ENCODE peak calls at places on chromosomes 4 and X, in five cellular contexts. S, O, W, J and X are unnamed samples.

GRCh38 chr4:187666634-187667033 is 328.9 kb upstream of the ZFP42 start:
- DNase-seq in S (peak; percentile 49), O (no peak), W (peak; percentile 19), J (no peak), X (no peak)

GRCh38 chrX:151814767-151815166 is 80.2 kb downstream of the CNGA2 start:
- DNase-seq in S (no peak), O (no peak), W (no peak), J (no peak), X (no peak)

GRCh38 chrX:129600981-129601424 is 53.8 kb downstream of the APLN start:
- DNase-seq in S (no peak), O (peak; percentile 3), W (peak; percentile 69), J (peak; percentile 40), X (no peak)

GRCh38 chr4:114780205-114780604 is 181.6 kb downstream of the UGT8 start:
- DNase-seq in S (peak; percentile 1), O (no peak), W (peak; percentile 50), J (peak; percentile 1), X (no peak)

GRCh38 chrX:114201622-114202021 is 382.3 kb upstream of the HTR2C start:
- DNase-seq in S (no peak), O (no peak), W (no peak), J (peak; percentile 0), X (no peak)

GRCh38 chrX:47321386-47321785 is 49.0 kb upstream of the ZNF157 start:
- DNase-seq in S (peak; percentile 71), O (no peak), W (peak; percentile 43), J (no peak), X (no peak)

GRCh38 chrX:136147320-136147901 is at the start of gene FHL1:
- DNase-seq in S (no peak), O (peak; percentile 23), W (peak; percentile 77), J (peak; percentile 50), X (no peak)

GRCh38 chrX:24601858-24602257 is 45.3 kb downstream of the PCYT1B start:
- DNase-seq in S (no peak), O (no peak), W (no peak), J (no peak), X (no peak)

GRCh38 chrX:150913511-150913910 is 15.0 kb upstream of the CD99L2 start:
- DNase-seq in S (peak; percentile 59), O (no peak), W (peak; percentile 75), J (peak; percentile 23), X (no peak)

GRCh38 chr4:173319696-173320095 is 14.5 kb downstream of the HMGB2 start:
- DNase-seq in S (peak; percentile 66), O (no peak), W (peak; percentile 58), J (no peak), X (no peak)

GRCh38 chrX:45850775-45851433 is 650.2 kb upstream of the DIPK2B start:
- DNase-seq in S (peak; percentile 49), O (no peak), W (peak; percentile 67), J (peak; percentile 60), X (no peak)

GRCh38 chrX:43641691-43642090 is 14.4 kb upstream of the MAOA start:
- DNase-seq in S (no peak), O (no peak), W (no peak), J (no peak), X (no peak)

GRCh38 chr4:33512397-33512796 is 2731.9 kb downstream of the ARAP2 start:
- DNase-seq in S (no peak), O (no peak), W (no peak), J (peak; percentile 7), X (no peak)

GRCh38 chr4:81631958-81632439 is 160.3 kb upstream of the RASGEF1B start:
- DNase-seq in S (peak; percentile 89), O (no peak), W (peak; percentile 21), J (peak; percentile 44), X (no peak)

GRCh38 chr4:14513471-14513870 is 488.8 kb upstream of the CPEB2 start:
- DNase-seq in S (peak; percentile 66), O (no peak), W (peak; percentile 15), J (peak; percentile 60), X (no peak)

GRCh38 chr4:123505077-123505456 is 108.5 kb downstream of the SPRY1 start:
- DNase-seq in S (peak; percentile 54), O (no peak), W (peak; percentile 41), J (no peak), X (no peak)

GRCh38 chr4:76515975-76516853 is 81.2 kb downstream of the SHROOM3 start:
- DNase-seq in S (peak; percentile 31), O (no peak), W (no peak), J (no peak), X (no peak)

GRCh38 chr4:112214397-112215264 is 17.0 kb upstream of the AP1AR start:
- DNase-seq in S (peak; percentile 64), O (no peak), W (peak; percentile 60), J (peak; percentile 40), X (no peak)

GRCh38 chr4:137310593-137311490 is 221.5 kb downstream of the PCDH18 start:
- DNase-seq in S (peak; percentile 91), O (no peak), W (peak; percentile 92), J (peak; percentile 55), X (no peak)

GRCh38 chrX:152619897-152620296 is 17.8 kb upstream of the GABRQ start:
- DNase-seq in S (no peak), O (no peak), W (no peak), J (peak; percentile 56), X (no peak)

GRCh38 chr4:167359711-167360110 is 125.4 kb upstream of the SPOCK3 start:
- DNase-seq in S (no peak), O (no peak), W (no peak), J (no peak), X (no peak)

GRCh38 chrX:154401045-154401799 is 3.0 kb downstream of the RPL10 start:
- DNase-seq in S (peak; percentile 42), O (no peak), W (no peak), J (peak; percentile 61), X (no peak)

GRCh38 chr4:133581971-133582619 is 433.0 kb downstream of the PCDH10 start:
- DNase-seq in S (no peak), O (no peak), W (peak; percentile 47), J (peak; percentile 43), X (no peak)

GRCh38 chr4:73234712-73235111 is 23.9 kb downstream of the ANKRD17 start:
- DNase-seq in S (no peak), O (no peak), W (no peak), J (no peak), X (no peak)

GRCh38 chr4:162164881-162165528 is 1.2 kb upstream of the FSTL5 start:
- DNase-seq in S (no peak), O (no peak), W (peak; percentile 17), J (peak; percentile 16), X (no peak)

GRCh38 chrX:850471-850916 is 219.9 kb downstream of the SHOX start:
- DNase-seq in S (no peak), O (no peak), W (peak; percentile 25), J (no peak), X (no peak)

GRCh38 chrX:13661735-13662536 is 9.0 kb downstream of the TCEANC start:
- DNase-seq in S (no peak), O (no peak), W (no peak), J (no peak), X (no peak)

GRCh38 chr4:36189511-36190226 is 54.6 kb downstream of the ARAP2 start:
- DNase-seq in S (no peak), O (no peak), W (no peak), J (no peak), X (no peak)

GRCh38 chr4:8331567-8331955 is 62.0 kb downstream of the HTRA3 start:
- DNase-seq in S (peak; percentile 24), O (no peak), W (no peak), J (no peak), X (no peak)

GRCh38 chr4:17812125-17812524 is 1.3 kb downstream of the NCAPG start:
- DNase-seq in S (no peak), O (no peak), W (no peak), J (peak; percentile 5), X (no peak)

GRCh38 chr4:921830-922331 is 10.2 kb downstream of the GAK start:
- DNase-seq in S (no peak), O (no peak), W (no peak), J (no peak), X (no peak)

GRCh38 chr4:82696117-82696516 is 102.5 kb downstream of the SCD5 start:
- DNase-seq in S (no peak), O (no peak), W (no peak), J (no peak), X (no peak)

GRCh38 chrX:85244411-85245210 is 820 bp downstream of the ZNF711 start:
- DNase-seq in S (no peak), O (no peak), W (peak; percentile 45), J (peak; percentile 11), X (no peak)

GRCh38 chr4:151901631-151902030 is 140.8 kb upstream of the GATB start:
- DNase-seq in S (peak; percentile 6), O (no peak), W (no peak), J (peak; percentile 52), X (no peak)